ENCODE peak calls at places on chromosomes 3 and 15, in eight cellular contexts. C, J, L, S, T, X, M and I are unnamed samples.

GRCh38 chr15:92009162-92009561 is 155.7 kb downstream of the SLCO3A1 start:
- DNase-seq in M (no peak), L (no peak), T (no peak), C (no peak), S (no peak), J (no peak), X (peak), I (no peak)

GRCh38 chr15:65377105-65377975 is 462 bp downstream of the IGDCC3 start:
- DNase-seq in C (no peak), L (no peak), M (peak), J (no peak), S (no peak), T (no peak), X (no peak), I (peak)

GRCh38 chr3:159877924-159878323 is 110.7 kb upstream of the IL12A start:
- DNase-seq in C (no peak), T (no peak), X (no peak), L (no peak), S (no peak), J (no peak), M (no peak), I (peak)

GRCh38 chr3:167729591-167729990 is 5.1 kb downstream of the PDCD10 start:
- DNase-seq in X (no peak), L (no peak), S (no peak), M (no peak), J (no peak), C (no peak), T (no peak), I (no peak)

GRCh38 chr15:72588096-72588495 is 66.4 kb upstream of the GOLGA6B start:
- DNase-seq in J (no peak), T (no peak), X (no peak), L (no peak), M (no peak), S (no peak), C (no peak), I (no peak)

GRCh38 chr3:49900491-49901153 is 3.1 kb downstream of the MST1R start:
- DNase-seq in X (no peak), L (peak), T (peak), S (peak), M (peak), J (peak), C (peak), I (peak)

GRCh38 chr3:167350245-167350862 is 29.7 kb downstream of the ZBBX start:
- DNase-seq in S (no peak), C (no peak), J (peak), M (no peak), X (no peak), L (no peak), T (peak), I (peak)

GRCh38 chr15:76285241-76285825 is 25.9 kb downstream of the ETFA start:
- DNase-seq in C (no peak), X (peak), T (peak), L (no peak), M (no peak), J (peak), S (no peak), I (peak)

GRCh38 chr3:116552261-116552660 is 107.0 kb upstream of the LSAMP start:
- DNase-seq in J (no peak), X (no peak), T (no peak), M (no peak), C (no peak), S (no peak), L (no peak), I (no peak)

GRCh38 chr3:127568604-127569003 is 21.9 kb downstream of the TPRA1 start:
- DNase-seq in S (no peak), C (no peak), X (no peak), M (no peak), T (no peak), J (no peak), L (no peak), I (no peak)

GRCh38 chr3:104956620-104957345 is 409.9 kb upstream of the ALCAM start:
- DNase-seq in J (no peak), X (no peak), L (no peak), T (no peak), C (no peak), M (no peak), S (no peak), I (no peak)

GRCh38 chr3:125602752-125603649 is 7.7 kb upstream of the OSBPL11 start:
- DNase-seq in L (no peak), T (no peak), M (no peak), S (no peak), X (no peak), C (no peak), J (peak), I (peak)

GRCh38 chr15:40046721-40047412 is 7.9 kb upstream of the SRP14 start:
- DNase-seq in T (no peak), S (peak), C (no peak), X (no peak), L (no peak), J (peak), M (no peak), I (no peak)

GRCh38 chr3:59777559-59778178 is 727.8 kb upstream of the CFAP20DC start:
- DNase-seq in C (no peak), M (no peak), J (no peak), L (no peak), T (no peak), X (no peak), S (no peak), I (no peak)

GRCh38 chr3:179973024-179973423 is 63.7 kb downstream of the PEX5L start:
- DNase-seq in M (no peak), S (no peak), T (no peak), C (no peak), J (no peak), X (no peak), L (no peak), I (no peak)

GRCh38 chr3:133895208-133896001 is at the start of gene RAB6B:
- DNase-seq in J (peak), M (peak), T (peak), X (peak), C (no peak), S (peak), L (peak), I (peak)

GRCh38 chr3:176994393-176994792 is 202.9 kb downstream of the TBL1XR1 start:
- DNase-seq in J (no peak), T (no peak), C (no peak), L (no peak), X (no peak), S (no peak), M (no peak), I (no peak)

GRCh38 chr3:176994876-176995781 is 202.2 kb downstream of the TBL1XR1 start:
- DNase-seq in T (no peak), J (no peak), X (no peak), S (no peak), L (no peak), M (no peak), C (no peak), I (no peak)

GRCh38 chr3:176988795-176989194 is 208.5 kb downstream of the TBL1XR1 start:
- DNase-seq in C (no peak), T (no peak), X (no peak), J (no peak), L (no peak), M (no peak), S (no peak), I (no peak)

GRCh38 chr3:176995946-176996345 is 201.3 kb downstream of the TBL1XR1 start:
- DNase-seq in S (no peak), L (no peak), C (no peak), X (no peak), T (no peak), J (no peak), M (no peak), I (no peak)

GRCh38 chr3:176992565-176992964 is 204.7 kb downstream of the TBL1XR1 start:
- DNase-seq in L (no peak), M (no peak), C (no peak), T (no peak), X (no peak), J (no peak), S (no peak), I (no peak)
- TF ChIP-seq CTCF in L (no peak), M (no peak), C (no peak), T (no peak), X (no peak), J (no peak), S (no peak), I (no peak)

GRCh38 chr3:4525555-4526238 is 32.5 kb downstream of the ITPR1 start:
- DNase-seq in L (no peak), J (no peak), M (no peak), T (no peak), C (no peak), S (no peak), X (no peak), I (no peak)
- TF ChIP-seq CTCF in L (no peak), J (no peak), M (no peak), T (no peak), C (no peak), S (no peak), X (no peak), I (no peak)

DNA sequence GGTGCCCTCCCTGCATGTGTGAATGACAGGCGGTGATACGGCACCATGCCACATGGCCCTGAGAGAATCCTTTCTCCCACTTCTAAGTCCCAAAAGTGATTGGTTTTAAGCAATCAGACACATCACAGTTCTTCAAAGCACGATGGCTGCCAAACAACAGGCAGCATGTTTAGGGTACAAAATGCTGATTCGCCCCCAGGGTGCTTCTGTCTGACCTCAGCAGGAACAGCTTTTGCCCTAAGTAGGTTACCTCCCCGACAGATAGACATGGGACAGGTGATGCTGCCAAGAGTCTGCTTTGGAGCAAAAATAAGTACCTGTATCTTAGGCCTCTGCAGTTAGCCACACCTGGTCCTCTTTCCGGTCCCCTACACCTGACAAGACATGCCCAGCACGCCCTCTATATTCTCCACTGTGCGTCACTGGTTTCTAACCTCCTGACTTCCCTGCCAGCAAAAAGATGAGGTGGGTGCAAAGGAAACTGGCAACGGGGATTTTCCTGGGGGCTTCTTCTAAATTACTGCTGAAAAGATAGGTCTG is 549.8 kb downstream of the FOXP1 start:
- DNase-seq in S (no peak), M (no peak), L (no peak), T (no peak), J (no peak), C (no peak), X (no peak), I (no peak)
- TF ChIP-seq CTCF in S (no peak), M (no peak), L (no peak), T (no peak), J (no peak), C (no peak), X (no peak), I (no peak)

GRCh38 chr3:26345613-26346012 is 277.0 kb upstream of the LRRC3B start:
- DNase-seq in M (no peak), J (no peak), L (no peak), C (no peak), S (no peak), X (no peak), T (no peak), I (no peak)
- TF ChIP-seq CTCF in M (no peak), J (no peak), L (no peak), C (no peak), S (no peak), X (no peak), T (no peak), I (no peak)

GRCh38 chr15:45274636-45275035 is 22.6 kb downstream of the SLC28A2 start:
- DNase-seq in L (no peak), S (no peak), M (no peak), C (no peak), J (no peak), T (no peak), X (no peak), I (peak)

GRCh38 chr15:45279024-45279697 is 27.1 kb downstream of the SLC28A2 start:
- DNase-seq in J (peak), C (peak), L (peak), X (peak), M (peak), S (peak), T (peak), I (peak)

DNA sequence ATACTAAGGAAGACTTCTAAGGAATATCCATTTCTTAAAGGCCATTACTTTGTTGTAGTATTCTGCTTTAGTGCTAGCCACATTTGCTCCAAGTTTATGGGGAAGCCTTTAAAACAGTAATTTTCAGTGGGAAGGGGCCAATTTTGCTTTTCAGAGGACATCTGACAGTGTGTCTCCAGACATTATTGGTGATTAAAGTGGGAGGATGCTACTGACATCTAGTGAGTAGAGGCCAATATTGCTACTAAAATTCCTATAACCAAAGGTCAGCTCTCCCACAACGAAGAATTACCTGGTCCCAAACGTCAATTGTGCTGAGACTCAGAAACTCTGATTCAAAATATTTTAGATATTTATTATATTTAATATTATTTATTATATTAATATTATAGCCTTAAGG is 24.8 kb downstream of the SLC28A2 start:
- DNase-seq in X (no peak), L (no peak), J (peak), M (no peak), S (no peak), C (no peak), T (peak), I (no peak)
- TF ChIP-seq CTCF in X (no peak), L (peak), J (peak), M (peak), S (peak), C (no peak), T (peak), I (no peak)

DNA sequence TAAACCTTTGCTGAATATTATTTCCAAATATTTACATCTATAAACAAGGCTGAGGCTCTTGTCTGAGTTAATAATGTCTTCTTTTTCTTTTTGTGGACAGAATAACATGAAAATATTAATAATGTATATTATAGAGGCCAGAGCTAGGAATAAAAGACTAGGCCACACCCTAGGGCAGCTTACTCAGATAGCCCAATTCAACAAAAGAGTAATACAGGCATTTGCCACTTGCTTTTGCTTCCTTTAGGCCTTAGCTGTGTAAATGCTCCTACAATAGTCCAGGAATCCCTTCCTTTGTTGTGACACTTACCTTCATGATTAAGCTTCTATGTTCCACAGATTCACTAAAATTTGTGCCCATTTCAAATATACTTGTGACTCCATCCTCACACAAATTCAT is 16.5 kb downstream of the IMPG2 start:
- DNase-seq in M (no peak), T (no peak), L (no peak), S (no peak), X (no peak), J (no peak), C (no peak), I (no peak)
- TF ChIP-seq CTCF in M (no peak), T (no peak), L (no peak), S (no peak), X (no peak), J (no peak), C (no peak), I (no peak)

GRCh38 chr15:90101969-90102890 is at the start of gene IDH2:
- DNase-seq in M (peak), C (peak), S (peak), L (peak), J (peak), T (peak), X (peak), I (peak)
- TF ChIP-seq CTCF in M (no peak), C (peak), S (no peak), L (no peak), J (no peak), T (no peak), X (no peak), I (no peak)